ENCODE peak calls at places on chromosomes 1 and 21, in five cellular contexts. Z is T-helper 1 cell; O is stimulated activated CD4-positive, alpha-beta T cell treated with anti-CD3 and anti-CD28 coated beads, Interleukin-4, amount 100 ng/mL, for 48 hours; P is substantia nigra; U is A549. H is an unnamed sample.

GRCh38 chr1:237220243-237220642 is 178.3 kb downstream of the RYR2 start:
- DNase-seq in P (no peak), U (no peak), Z (no peak), O (no peak), H (no peak)

GRCh38 chr21:16241500-16241963 is 511.8 kb downstream of the USP25 start:
- DNase-seq in O (no peak), U (peak), P (no peak), Z (no peak), H (no peak)

GRCh38 chr1:226738995-226739695 is at the start of gene ITPKB:
- DNase-seq in Z (peak), P (no peak), O (no peak), U (no peak), H (peak)

GRCh38 chr1:203276408-203276807 is 28.9 kb upstream of the BTG2 start:
- DNase-seq in P (no peak), Z (no peak), U (no peak), O (no peak), H (no peak)

GRCh38 chr1:110130989-110131388 is 18.7 kb downstream of the UBL4B start:
- DNase-seq in Z (no peak), U (no peak), O (no peak), P (no peak), H (no peak)

GRCh38 chr1:220921991-220922390 is 42.7 kb downstream of the HLX start:
- DNase-seq in Z (no peak), O (no peak), P (no peak), U (no peak), H (no peak)

GRCh38 chr1:228424685-228425660 is 8.3 kb upstream of the TRIM17 start:
- DNase-seq in O (no peak), P (no peak), U (no peak), Z (no peak), H (no peak)

GRCh38 chr1:170520601-170521000 is 11.4 kb upstream of the GORAB start:
- DNase-seq in O (no peak), Z (no peak), U (no peak), P (no peak), H (no peak)

GRCh38 chr1:183025782-183026774 is 2.9 kb downstream of the LAMC1 start:
- DNase-seq in P (no peak), O (no peak), Z (no peak), U (no peak), H (no peak)

GRCh38 chr1:247961796-247962195 is 3.2 kb upstream of the OR2AK2 start:
- DNase-seq in O (no peak), U (no peak), P (no peak), Z (no peak), H (no peak)

GRCh38 chr1:167441222-167441621 is 77.1 kb downstream of the CD247 start:
- DNase-seq in U (no peak), P (no peak), Z (no peak), O (no peak), H (no peak)

GRCh38 chr1:211200311-211200710 is 58.9 kb upstream of the RCOR3 start:
- DNase-seq in U (no peak), O (no peak), Z (no peak), P (no peak), H (no peak)

GRCh38 chr1:16286122-16286521 is 49.1 kb upstream of the CPLANE2 start:
- DNase-seq in P (no peak), Z (no peak), U (no peak), O (no peak), H (no peak)

GRCh38 chr1:160245420-160245819 is 16.9 kb downstream of the DCAF8 start:
- DNase-seq in P (no peak), Z (no peak), U (no peak), O (no peak), H (no peak)

GRCh38 chr1:223756806-223757700 is 44.7 kb downstream of the CAPN2 start:
- DNase-seq in U (no peak), P (no peak), O (no peak), Z (no peak), H (no peak)